ENCODE peak calls at places on chromosomes 4 and X, in nine cellular contexts. One of them, this sample, is unnamed.

GRCh38 chrX:13235930-13236329 is 83.9 kb downstream of the ATXN3L start:
- DNase-seq in transverse colon: no peak
- DNase-seq in brain microvascular endothelial cell: no peak
- DNase-seq in ascending aorta: no peak
- DNase-seq in breast epithelium: no peak
- DNase-seq in fibroblast of lung: no peak
- DNase-seq in left lung: no peak
- DNase-seq in neural progenitor cell: no peak
- DNase-seq in cardiac muscle cell: no peak
- DNase-seq in this sample: no peak

GRCh38 chr4:176342384-176342783 is 22.6 kb downstream of the SPCS3 start:
- DNase-seq in transverse colon: no peak
- DNase-seq in brain microvascular endothelial cell: no peak
- DNase-seq in ascending aorta: no peak
- DNase-seq in breast epithelium: no peak
- DNase-seq in fibroblast of lung: no peak
- DNase-seq in left lung: no peak
- DNase-seq in neural progenitor cell: no peak
- DNase-seq in cardiac muscle cell: no peak
- DNase-seq in this sample: no peak

GRCh38 chr4:110171981-110172380 is 26.4 kb downstream of the ELOVL6 start:
- DNase-seq in transverse colon: no peak
- DNase-seq in brain microvascular endothelial cell: no peak
- DNase-seq in ascending aorta: no peak
- DNase-seq in breast epithelium: no peak
- DNase-seq in fibroblast of lung: no peak
- DNase-seq in left lung: no peak
- DNase-seq in neural progenitor cell: no peak
- DNase-seq in cardiac muscle cell: no peak
- DNase-seq in this sample: no peak

GRCh38 chr4:68476191-68476590 is 28.9 kb downstream of the TMPRSS11E start:
- DNase-seq in transverse colon: no peak
- DNase-seq in brain microvascular endothelial cell: no peak
- DNase-seq in ascending aorta: no peak
- DNase-seq in breast epithelium: no peak
- DNase-seq in fibroblast of lung: peak
- DNase-seq in left lung: no peak
- DNase-seq in neural progenitor cell: no peak
- DNase-seq in cardiac muscle cell: no peak
- DNase-seq in this sample: no peak

GRCh38 chrX:69501433-69501832 is 2.7 kb upstream of the NALF2 start:
- DNase-seq in transverse colon: no peak
- DNase-seq in brain microvascular endothelial cell: no peak
- DNase-seq in ascending aorta: no peak
- DNase-seq in breast epithelium: no peak
- DNase-seq in fibroblast of lung: no peak
- DNase-seq in left lung: no peak
- DNase-seq in neural progenitor cell: peak
- DNase-seq in cardiac muscle cell: peak
- DNase-seq in this sample: no peak

GRCh38 chr4:19532120-19532848 is 719.4 kb upstream of the SLIT2 start:
- DNase-seq in transverse colon: no peak
- DNase-seq in brain microvascular endothelial cell: peak
- DNase-seq in ascending aorta: no peak
- DNase-seq in breast epithelium: no peak
- DNase-seq in fibroblast of lung: peak
- DNase-seq in left lung: no peak
- DNase-seq in neural progenitor cell: peak
- DNase-seq in cardiac muscle cell: peak
- DNase-seq in this sample: no peak

GRCh38 chr4:5874811-5875465 is 17.9 kb downstream of the CRMP1 start:
- DNase-seq in transverse colon: no peak
- DNase-seq in brain microvascular endothelial cell: no peak
- DNase-seq in ascending aorta: no peak
- DNase-seq in breast epithelium: no peak
- DNase-seq in fibroblast of lung: peak
- DNase-seq in left lung: no peak
- DNase-seq in neural progenitor cell: peak
- DNase-seq in cardiac muscle cell: no peak
- DNase-seq in this sample: peak

GRCh38 chrX:46683023-46683422 is 75.9 kb downstream of the SLC9A7 start:
- DNase-seq in transverse colon: no peak
- DNase-seq in brain microvascular endothelial cell: no peak
- DNase-seq in ascending aorta: no peak
- DNase-seq in breast epithelium: no peak
- DNase-seq in fibroblast of lung: peak
- DNase-seq in left lung: no peak
- DNase-seq in neural progenitor cell: no peak
- DNase-seq in cardiac muscle cell: no peak
- DNase-seq in this sample: no peak

GRCh38 chr4:82382756-82383155 is 9.0 kb upstream of the HNRNPD start:
- DNase-seq in transverse colon: no peak
- DNase-seq in brain microvascular endothelial cell: no peak
- DNase-seq in ascending aorta: no peak
- DNase-seq in breast epithelium: no peak
- DNase-seq in fibroblast of lung: no peak
- DNase-seq in left lung: no peak
- DNase-seq in neural progenitor cell: no peak
- DNase-seq in cardiac muscle cell: no peak
- DNase-seq in this sample: no peak

GRCh38 chr4:82201303-82201702 is 172.5 kb downstream of the HNRNPD start:
- DNase-seq in transverse colon: no peak
- DNase-seq in brain microvascular endothelial cell: peak
- DNase-seq in ascending aorta: no peak
- DNase-seq in breast epithelium: no peak
- DNase-seq in fibroblast of lung: peak
- DNase-seq in left lung: peak
- DNase-seq in neural progenitor cell: no peak
- DNase-seq in cardiac muscle cell: peak
- DNase-seq in this sample: no peak

GRCh38 chr4:184688447-184688846 is 38.9 kb downstream of the PRIMPOL start:
- DNase-seq in transverse colon: no peak
- DNase-seq in brain microvascular endothelial cell: peak
- DNase-seq in ascending aorta: no peak
- DNase-seq in breast epithelium: no peak
- DNase-seq in fibroblast of lung: peak
- DNase-seq in left lung: no peak
- DNase-seq in neural progenitor cell: no peak
- DNase-seq in cardiac muscle cell: peak
- DNase-seq in this sample: peak

GRCh38 chr4:173012608-173013007 is 156.0 kb upstream of the GALNT7 start:
- DNase-seq in transverse colon: no peak
- DNase-seq in brain microvascular endothelial cell: no peak
- DNase-seq in ascending aorta: no peak
- DNase-seq in breast epithelium: no peak
- DNase-seq in fibroblast of lung: no peak
- DNase-seq in left lung: no peak
- DNase-seq in neural progenitor cell: no peak
- DNase-seq in cardiac muscle cell: no peak
- DNase-seq in this sample: no peak

GRCh38 chr4:120902925-120903324 is 19.6 kb downstream of the PRDM5 start:
- DNase-seq in transverse colon: no peak
- DNase-seq in brain microvascular endothelial cell: no peak
- DNase-seq in ascending aorta: no peak
- DNase-seq in breast epithelium: no peak
- DNase-seq in fibroblast of lung: peak
- DNase-seq in left lung: no peak
- DNase-seq in neural progenitor cell: no peak
- DNase-seq in cardiac muscle cell: peak
- DNase-seq in this sample: no peak

GRCh38 chr4:156779046-156779445 is 192.6 kb downstream of the PDGFC start:
- DNase-seq in transverse colon: no peak
- DNase-seq in brain microvascular endothelial cell: peak
- DNase-seq in ascending aorta: no peak
- DNase-seq in breast epithelium: no peak
- DNase-seq in fibroblast of lung: peak
- DNase-seq in left lung: no peak
- DNase-seq in neural progenitor cell: no peak
- DNase-seq in cardiac muscle cell: peak
- DNase-seq in this sample: no peak

GRCh38 chr4:3830774-3831528 is 64.8 kb downstream of the ADRA2C start:
- DNase-seq in transverse colon: no peak
- DNase-seq in brain microvascular endothelial cell: no peak
- DNase-seq in ascending aorta: no peak
- DNase-seq in breast epithelium: no peak
- DNase-seq in fibroblast of lung: no peak
- DNase-seq in left lung: no peak
- DNase-seq in neural progenitor cell: no peak
- DNase-seq in cardiac muscle cell: no peak
- DNase-seq in this sample: no peak

GRCh38 chr4:143282170-143282760 is 54.4 kb upstream of the GAB1 start:
- DNase-seq in transverse colon: no peak
- DNase-seq in brain microvascular endothelial cell: no peak
- DNase-seq in ascending aorta: no peak
- DNase-seq in breast epithelium: no peak
- DNase-seq in fibroblast of lung: no peak
- DNase-seq in left lung: no peak
- DNase-seq in neural progenitor cell: no peak
- DNase-seq in cardiac muscle cell: peak
- DNase-seq in this sample: no peak

GRCh38 chrX:2596050-2596449 is 95.0 kb upstream of the CD99 start:
- DNase-seq in transverse colon: no peak
- DNase-seq in brain microvascular endothelial cell: no peak
- DNase-seq in ascending aorta: no peak
- DNase-seq in breast epithelium: no peak
- DNase-seq in fibroblast of lung: peak
- DNase-seq in left lung: no peak
- DNase-seq in neural progenitor cell: no peak
- DNase-seq in cardiac muscle cell: no peak
- DNase-seq in this sample: no peak

GRCh38 chr4:158129649-158130048 is 43.2 kb downstream of the GASK1B start:
- DNase-seq in transverse colon: no peak
- DNase-seq in brain microvascular endothelial cell: no peak
- DNase-seq in ascending aorta: no peak
- DNase-seq in breast epithelium: no peak
- DNase-seq in fibroblast of lung: peak
- DNase-seq in left lung: no peak
- DNase-seq in neural progenitor cell: no peak
- DNase-seq in cardiac muscle cell: no peak
- DNase-seq in this sample: no peak

GRCh38 chr4:105603158-105603557 is 50.7 kb downstream of the ARHGEF38 start:
- DNase-seq in transverse colon: no peak
- DNase-seq in brain microvascular endothelial cell: no peak
- DNase-seq in ascending aorta: no peak
- DNase-seq in breast epithelium: no peak
- DNase-seq in fibroblast of lung: no peak
- DNase-seq in left lung: no peak
- DNase-seq in neural progenitor cell: no peak
- DNase-seq in cardiac muscle cell: no peak
- DNase-seq in this sample: no peak

GRCh38 chr4:136032391-136032790 is 1499.9 kb downstream of the PCDH18 start:
- DNase-seq in transverse colon: no peak
- DNase-seq in brain microvascular endothelial cell: no peak
- DNase-seq in ascending aorta: no peak
- DNase-seq in breast epithelium: no peak
- DNase-seq in fibroblast of lung: no peak
- DNase-seq in left lung: no peak
- DNase-seq in neural progenitor cell: peak
- DNase-seq in cardiac muscle cell: no peak
- DNase-seq in this sample: no peak
- H3K27ac ChIP-seq in transverse colon: no peak
- H3K27ac ChIP-seq in brain microvascular endothelial cell: no peak
- H3K27ac ChIP-seq in ascending aorta: no peak
- H3K27ac ChIP-seq in breast epithelium: no peak
- H3K27ac ChIP-seq in fibroblast of lung: no peak
- H3K27ac ChIP-seq in left lung: no peak
- H3K27ac ChIP-seq in neural progenitor cell: peak
- H3K27ac ChIP-seq in cardiac muscle cell: no peak
- H3K27ac ChIP-seq in this sample: no peak

GRCh38 chr4:153997506-153997905 is 208.6 kb upstream of the SFRP2 start:
- DNase-seq in transverse colon: no peak
- DNase-seq in brain microvascular endothelial cell: no peak
- DNase-seq in ascending aorta: no peak
- DNase-seq in breast epithelium: no peak
- DNase-seq in fibroblast of lung: no peak
- DNase-seq in left lung: no peak
- DNase-seq in neural progenitor cell: no peak
- DNase-seq in cardiac muscle cell: no peak
- DNase-seq in this sample: no peak
- H3K4me3 ChIP-seq in transverse colon: no peak
- H3K4me3 ChIP-seq in brain microvascular endothelial cell: no peak
- H3K4me3 ChIP-seq in ascending aorta: no peak
- H3K4me3 ChIP-seq in breast epithelium: no peak
- H3K4me3 ChIP-seq in fibroblast of lung: no peak
- H3K4me3 ChIP-seq in left lung: no peak
- H3K4me3 ChIP-seq in neural progenitor cell: no peak
- H3K4me3 ChIP-seq in cardiac muscle cell: no peak
- H3K4me3 ChIP-seq in this sample: no peak

GRCh38 chrX:105972690-105973386 is 65.7 kb downstream of the SERPINA7 start:
- DNase-seq in transverse colon: peak
- DNase-seq in brain microvascular endothelial cell: no peak
- DNase-seq in ascending aorta: no peak
- DNase-seq in breast epithelium: no peak
- DNase-seq in fibroblast of lung: no peak
- DNase-seq in left lung: no peak
- DNase-seq in neural progenitor cell: no peak
- DNase-seq in cardiac muscle cell: no peak
- DNase-seq in this sample: no peak

GRCh38 chrX:105969487-105969886 is 69.0 kb downstream of the SERPINA7 start:
- DNase-seq in transverse colon: no peak
- DNase-seq in brain microvascular endothelial cell: no peak
- DNase-seq in ascending aorta: no peak
- DNase-seq in breast epithelium: no peak
- DNase-seq in fibroblast of lung: no peak
- DNase-seq in left lung: no peak
- DNase-seq in neural progenitor cell: no peak
- DNase-seq in cardiac muscle cell: no peak
- DNase-seq in this sample: no peak

GRCh38 chrX:105973387-105973739 is 65.2 kb downstream of the SERPINA7 start:
- DNase-seq in transverse colon: no peak
- DNase-seq in brain microvascular endothelial cell: no peak
- DNase-seq in ascending aorta: no peak
- DNase-seq in breast epithelium: no peak
- DNase-seq in fibroblast of lung: no peak
- DNase-seq in left lung: no peak
- DNase-seq in neural progenitor cell: no peak
- DNase-seq in cardiac muscle cell: no peak
- DNase-seq in this sample: no peak

GRCh38 chrX:105975382-105975781 is 63.1 kb downstream of the SERPINA7 start:
- DNase-seq in transverse colon: no peak
- DNase-seq in brain microvascular endothelial cell: no peak
- DNase-seq in ascending aorta: no peak
- DNase-seq in breast epithelium: no peak
- DNase-seq in fibroblast of lung: no peak
- DNase-seq in left lung: no peak
- DNase-seq in neural progenitor cell: peak
- DNase-seq in cardiac muscle cell: peak
- DNase-seq in this sample: no peak
- TF ChIP-seq CTCF in transverse colon: no peak
- TF ChIP-seq CTCF in brain microvascular endothelial cell: peak
- TF ChIP-seq CTCF in ascending aorta: peak
- TF ChIP-seq CTCF in breast epithelium: no peak
- TF ChIP-seq CTCF in fibroblast of lung: no peak
- TF ChIP-seq CTCF in left lung: no peak
- TF ChIP-seq CTCF in neural progenitor cell: peak
- TF ChIP-seq CTCF in cardiac muscle cell: peak
- TF ChIP-seq CTCF in this sample: no peak

DNA sequence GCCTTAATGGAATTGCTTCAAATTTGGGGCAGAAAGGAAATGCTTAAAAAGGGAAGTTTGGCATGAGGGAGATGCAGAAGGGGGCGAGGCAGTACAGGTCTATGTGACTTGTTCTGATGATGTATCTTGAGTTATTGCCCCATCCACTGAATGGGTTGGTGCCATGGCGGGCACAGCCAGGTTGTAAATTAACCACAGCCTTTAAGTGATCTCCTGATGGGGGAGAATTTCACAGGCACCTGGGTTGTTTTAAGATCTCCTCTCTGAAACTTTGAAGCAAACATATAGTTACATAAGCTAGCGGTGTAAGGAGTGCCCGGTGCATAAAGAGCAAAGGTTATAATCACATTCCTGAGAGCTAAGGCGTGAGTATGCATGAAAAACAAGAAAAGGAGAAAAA is 37.0 kb downstream of the NPY5R start:
- DNase-seq in transverse colon: peak
- DNase-seq in brain microvascular endothelial cell: no peak
- DNase-seq in ascending aorta: no peak
- DNase-seq in breast epithelium: no peak
- DNase-seq in fibroblast of lung: no peak
- DNase-seq in left lung: no peak
- DNase-seq in neural progenitor cell: no peak
- DNase-seq in cardiac muscle cell: no peak
- DNase-seq in this sample: no peak
- H3K27ac ChIP-seq in transverse colon: peak
- H3K27ac ChIP-seq in brain microvascular endothelial cell: no peak
- H3K27ac ChIP-seq in ascending aorta: no peak
- H3K27ac ChIP-seq in breast epithelium: no peak
- H3K27ac ChIP-seq in fibroblast of lung: no peak
- H3K27ac ChIP-seq in left lung: no peak
- H3K27ac ChIP-seq in neural progenitor cell: no peak
- H3K27ac ChIP-seq in cardiac muscle cell: no peak
- H3K27ac ChIP-seq in this sample: no peak

This sample was measured in AG04450.